ENCODE peak calls at places on chromosomes 13 and 19, in ten cellular contexts. One of them, this sample, is unnamed.

GRCh38 chr19:7119582-7119981 is 50.1 kb downstream of the ZNF557 start:
- DNase-seq in OCI-LY7: no peak
- DNase-seq in glutamatergic neuron: no peak
- DNase-seq in right lobe of liver: no peak
- DNase-seq in lung: no peak
- DNase-seq in brain microvascular endothelial cell: no peak
- DNase-seq in fibroblast of villous mesenchyme: no peak
- DNase-seq in endothelial cell: no peak
- DNase-seq in breast epithelium: no peak
- DNase-seq in fibroblast of lung: no peak
- DNase-seq in this sample: no peak

GRCh38 chr13:32415019-32415418 is 12.9 kb downstream of the N4BP2L1 start:
- DNase-seq in OCI-LY7: peak; percentile 20
- DNase-seq in glutamatergic neuron: peak; percentile 41
- DNase-seq in right lobe of liver: no peak
- DNase-seq in lung: no peak
- DNase-seq in brain microvascular endothelial cell: no peak
- DNase-seq in fibroblast of villous mesenchyme: no peak
- DNase-seq in endothelial cell: peak; percentile 37
- DNase-seq in breast epithelium: no peak
- DNase-seq in fibroblast of lung: no peak
- DNase-seq in this sample: peak; percentile 49

GRCh38 chr19:53894736-53895135 is 12.7 kb downstream of the PRKCG start:
- DNase-seq in OCI-LY7: no peak
- DNase-seq in glutamatergic neuron: no peak
- DNase-seq in right lobe of liver: no peak
- DNase-seq in lung: no peak
- DNase-seq in brain microvascular endothelial cell: no peak
- DNase-seq in fibroblast of villous mesenchyme: no peak
- DNase-seq in endothelial cell: no peak
- DNase-seq in breast epithelium: no peak
- DNase-seq in fibroblast of lung: no peak
- DNase-seq in this sample: no peak

GRCh38 chr19:1455336-1456120 is 5.6 kb downstream of the APC2 start:
- DNase-seq in OCI-LY7: peak; percentile 95
- DNase-seq in glutamatergic neuron: peak; percentile 83
- DNase-seq in right lobe of liver: no peak
- DNase-seq in lung: peak; percentile 50
- DNase-seq in brain microvascular endothelial cell: peak; percentile 33
- DNase-seq in fibroblast of villous mesenchyme: peak; percentile 49
- DNase-seq in endothelial cell: no peak
- DNase-seq in breast epithelium: peak; percentile 50
- DNase-seq in fibroblast of lung: no peak
- DNase-seq in this sample: peak; percentile 82

GRCh38 chr13:28147489-28147888 is 9.1 kb downstream of the PAN3 start:
- DNase-seq in OCI-LY7: no peak
- DNase-seq in glutamatergic neuron: no peak
- DNase-seq in right lobe of liver: no peak
- DNase-seq in lung: no peak
- DNase-seq in brain microvascular endothelial cell: no peak
- DNase-seq in fibroblast of villous mesenchyme: peak; percentile 31
- DNase-seq in endothelial cell: no peak
- DNase-seq in breast epithelium: no peak
- DNase-seq in fibroblast of lung: no peak
- DNase-seq in this sample: no peak

GRCh38 chr19:2524361-2524839 is 48.5 kb downstream of the GADD45B start:
- DNase-seq in OCI-LY7: no peak
- DNase-seq in glutamatergic neuron: no peak
- DNase-seq in right lobe of liver: no peak
- DNase-seq in lung: no peak
- DNase-seq in brain microvascular endothelial cell: no peak
- DNase-seq in fibroblast of villous mesenchyme: no peak
- DNase-seq in endothelial cell: no peak
- DNase-seq in breast epithelium: no peak
- DNase-seq in fibroblast of lung: no peak
- DNase-seq in this sample: no peak

GRCh38 chr13:98020271-98020670 is 66.8 kb downstream of the IPO5 start:
- DNase-seq in OCI-LY7: no peak
- DNase-seq in glutamatergic neuron: no peak
- DNase-seq in right lobe of liver: no peak
- DNase-seq in lung: no peak
- DNase-seq in brain microvascular endothelial cell: no peak
- DNase-seq in fibroblast of villous mesenchyme: no peak
- DNase-seq in endothelial cell: no peak
- DNase-seq in breast epithelium: no peak
- DNase-seq in fibroblast of lung: peak; percentile 31
- DNase-seq in this sample: no peak

GRCh38 chr13:81540777-81541176 is 1199.9 kb upstream of the SPRY2 start:
- DNase-seq in OCI-LY7: no peak
- DNase-seq in glutamatergic neuron: no peak
- DNase-seq in right lobe of liver: no peak
- DNase-seq in lung: no peak
- DNase-seq in brain microvascular endothelial cell: no peak
- DNase-seq in fibroblast of villous mesenchyme: no peak
- DNase-seq in endothelial cell: no peak
- DNase-seq in breast epithelium: no peak
- DNase-seq in fibroblast of lung: no peak
- DNase-seq in this sample: no peak

GRCh38 chr13:77729502-77730221 is 32.2 kb downstream of the SLAIN1 start:
- DNase-seq in OCI-LY7: no peak
- DNase-seq in glutamatergic neuron: peak; percentile 44
- DNase-seq in right lobe of liver: no peak
- DNase-seq in lung: no peak
- DNase-seq in brain microvascular endothelial cell: no peak
- DNase-seq in fibroblast of villous mesenchyme: no peak
- DNase-seq in endothelial cell: no peak
- DNase-seq in breast epithelium: no peak
- DNase-seq in fibroblast of lung: no peak
- DNase-seq in this sample: peak; percentile 71

GRCh38 chr13:34847751-34848150 is 94.3 kb upstream of the NBEA start:
- DNase-seq in OCI-LY7: no peak
- DNase-seq in glutamatergic neuron: no peak
- DNase-seq in right lobe of liver: no peak
- DNase-seq in lung: no peak
- DNase-seq in brain microvascular endothelial cell: no peak
- DNase-seq in fibroblast of villous mesenchyme: no peak
- DNase-seq in endothelial cell: no peak
- DNase-seq in breast epithelium: no peak
- DNase-seq in fibroblast of lung: no peak
- DNase-seq in this sample: no peak

GRCh38 chr19:24159707-24160106 is 72.7 kb downstream of the ZNF254 start:
- DNase-seq in OCI-LY7: peak; percentile 19
- DNase-seq in glutamatergic neuron: no peak
- DNase-seq in right lobe of liver: no peak
- DNase-seq in lung: no peak
- DNase-seq in brain microvascular endothelial cell: no peak
- DNase-seq in fibroblast of villous mesenchyme: peak; percentile 7
- DNase-seq in endothelial cell: no peak
- DNase-seq in breast epithelium: no peak
- DNase-seq in fibroblast of lung: peak; percentile 16
- DNase-seq in this sample: no peak

GRCh38 chr19:9610484-9611113 is 10.4 kb downstream of the ZNF561 start:
- DNase-seq in OCI-LY7: no peak
- DNase-seq in glutamatergic neuron: no peak
- DNase-seq in right lobe of liver: no peak
- DNase-seq in lung: no peak
- DNase-seq in brain microvascular endothelial cell: no peak
- DNase-seq in fibroblast of villous mesenchyme: no peak
- DNase-seq in endothelial cell: no peak
- DNase-seq in breast epithelium: no peak
- DNase-seq in fibroblast of lung: no peak
- DNase-seq in this sample: no peak

GRCh38 chr19:58575183-58576041 is 2.3 kb upstream of the MZF1 start:
- DNase-seq in OCI-LY7: peak; percentile 89
- DNase-seq in glutamatergic neuron: peak; percentile 92
- DNase-seq in right lobe of liver: peak; percentile 93
- DNase-seq in lung: peak; percentile 89
- DNase-seq in brain microvascular endothelial cell: peak; percentile 88
- DNase-seq in fibroblast of villous mesenchyme: peak; percentile 90
- DNase-seq in endothelial cell: peak; percentile 85
- DNase-seq in breast epithelium: peak; percentile 84
- DNase-seq in fibroblast of lung: peak; percentile 89
- DNase-seq in this sample: peak; percentile 92

GRCh38 chr19:28296506-28296905 is 916.4 kb downstream of the UQCRFS1 start:
- DNase-seq in OCI-LY7: no peak
- DNase-seq in glutamatergic neuron: no peak
- DNase-seq in right lobe of liver: no peak
- DNase-seq in lung: no peak
- DNase-seq in brain microvascular endothelial cell: no peak
- DNase-seq in fibroblast of villous mesenchyme: peak; percentile 59
- DNase-seq in endothelial cell: no peak
- DNase-seq in breast epithelium: no peak
- DNase-seq in fibroblast of lung: peak; percentile 68
- DNase-seq in this sample: no peak

GRCh38 chr13:96223231-96223630 is 133.3 kb downstream of the HS6ST3 start:
- DNase-seq in OCI-LY7: no peak
- DNase-seq in glutamatergic neuron: no peak
- DNase-seq in right lobe of liver: no peak
- DNase-seq in lung: no peak
- DNase-seq in brain microvascular endothelial cell: no peak
- DNase-seq in fibroblast of villous mesenchyme: no peak
- DNase-seq in endothelial cell: no peak
- DNase-seq in breast epithelium: no peak
- DNase-seq in fibroblast of lung: no peak
- DNase-seq in this sample: no peak
- TF ChIP-seq CTCF in OCI-LY7: no peak
- TF ChIP-seq CTCF in glutamatergic neuron: no peak
- TF ChIP-seq CTCF in right lobe of liver: no peak
- TF ChIP-seq CTCF in lung: no peak
- TF ChIP-seq CTCF in brain microvascular endothelial cell: no peak
- TF ChIP-seq CTCF in fibroblast of villous mesenchyme: no peak
- TF ChIP-seq CTCF in endothelial cell: no peak
- TF ChIP-seq CTCF in breast epithelium: no peak
- TF ChIP-seq CTCF in fibroblast of lung: no peak
- TF ChIP-seq CTCF in this sample: no peak

GRCh38 chr19:4457654-4458406 is at the start of gene UBXN6:
- DNase-seq in OCI-LY7: peak; percentile 99
- DNase-seq in glutamatergic neuron: peak; percentile 96
- DNase-seq in right lobe of liver: peak; percentile 98
- DNase-seq in lung: peak; percentile 98
- DNase-seq in brain microvascular endothelial cell: peak; percentile 98
- DNase-seq in fibroblast of villous mesenchyme: peak; percentile 98
- DNase-seq in endothelial cell: peak; percentile 97
- DNase-seq in breast epithelium: peak; percentile 97
- DNase-seq in fibroblast of lung: peak; percentile 99
- DNase-seq in this sample: peak; percentile 99
- TF ChIP-seq CTCF in OCI-LY7: no peak
- TF ChIP-seq CTCF in glutamatergic neuron: no peak
- TF ChIP-seq CTCF in right lobe of liver: no peak
- TF ChIP-seq CTCF in lung: no peak
- TF ChIP-seq CTCF in brain microvascular endothelial cell: no peak
- TF ChIP-seq CTCF in fibroblast of villous mesenchyme: no peak
- TF ChIP-seq CTCF in endothelial cell: no peak
- TF ChIP-seq CTCF in breast epithelium: no peak
- TF ChIP-seq CTCF in fibroblast of lung: no peak
- TF ChIP-seq CTCF in this sample: no peak

DNA sequence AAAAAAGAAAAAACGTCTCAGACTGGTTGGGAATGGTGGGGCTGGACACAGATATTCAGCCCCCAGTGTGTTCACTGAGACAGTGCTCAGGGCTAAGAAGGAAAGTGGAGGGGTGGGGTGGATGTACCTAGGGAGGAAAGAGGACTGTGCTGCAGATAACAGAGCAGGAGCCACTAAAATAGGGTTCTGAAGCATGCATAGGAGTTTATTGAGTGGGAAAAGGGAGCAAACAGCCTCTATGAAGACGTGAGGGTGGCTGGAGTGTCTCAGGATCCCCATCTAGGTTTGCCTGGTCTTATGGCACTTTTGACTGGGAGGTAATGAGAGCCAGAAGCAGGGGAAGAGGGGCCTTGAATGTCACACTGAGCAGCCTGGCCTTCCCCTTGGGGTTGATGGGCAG is 3.4 kb downstream of the MEGF8 start:
- DNase-seq in OCI-LY7: no peak
- DNase-seq in glutamatergic neuron: no peak
- DNase-seq in right lobe of liver: no peak
- DNase-seq in lung: no peak
- DNase-seq in brain microvascular endothelial cell: no peak
- DNase-seq in fibroblast of villous mesenchyme: no peak
- DNase-seq in endothelial cell: no peak
- DNase-seq in breast epithelium: no peak
- DNase-seq in fibroblast of lung: no peak
- DNase-seq in this sample: no peak
- TF ChIP-seq CTCF in OCI-LY7: no peak
- TF ChIP-seq CTCF in glutamatergic neuron: no peak
- TF ChIP-seq CTCF in right lobe of liver: no peak
- TF ChIP-seq CTCF in lung: no peak
- TF ChIP-seq CTCF in brain microvascular endothelial cell: no peak
- TF ChIP-seq CTCF in fibroblast of villous mesenchyme: no peak
- TF ChIP-seq CTCF in endothelial cell: no peak
- TF ChIP-seq CTCF in breast epithelium: no peak
- TF ChIP-seq CTCF in fibroblast of lung: no peak
- TF ChIP-seq CTCF in this sample: no peak

GRCh38 chr19:34664168-34664567 is 12.8 kb downstream of the SCGB2B2 start:
- DNase-seq in OCI-LY7: no peak
- DNase-seq in glutamatergic neuron: no peak
- DNase-seq in right lobe of liver: no peak
- DNase-seq in lung: no peak
- DNase-seq in brain microvascular endothelial cell: no peak
- DNase-seq in fibroblast of villous mesenchyme: no peak
- DNase-seq in endothelial cell: no peak
- DNase-seq in breast epithelium: no peak
- DNase-seq in fibroblast of lung: no peak
- DNase-seq in this sample: no peak

GRCh38 chr19:34661357-34661756 is 15.6 kb downstream of the SCGB2B2 start:
- DNase-seq in OCI-LY7: no peak
- DNase-seq in glutamatergic neuron: no peak
- DNase-seq in right lobe of liver: no peak
- DNase-seq in lung: no peak
- DNase-seq in brain microvascular endothelial cell: no peak
- DNase-seq in fibroblast of villous mesenchyme: no peak
- DNase-seq in endothelial cell: no peak
- DNase-seq in breast epithelium: no peak
- DNase-seq in fibroblast of lung: no peak
- DNase-seq in this sample: no peak

GRCh38 chr19:34666200-34666957 is 10.6 kb downstream of the SCGB2B2 start:
- DNase-seq in OCI-LY7: no peak
- DNase-seq in glutamatergic neuron: no peak
- DNase-seq in right lobe of liver: no peak
- DNase-seq in lung: no peak
- DNase-seq in brain microvascular endothelial cell: no peak
- DNase-seq in fibroblast of villous mesenchyme: no peak
- DNase-seq in endothelial cell: no peak
- DNase-seq in breast epithelium: no peak
- DNase-seq in fibroblast of lung: no peak
- DNase-seq in this sample: no peak

GRCh38 chr19:34664870-34665269 is 12.1 kb downstream of the SCGB2B2 start:
- DNase-seq in OCI-LY7: no peak
- DNase-seq in glutamatergic neuron: no peak
- DNase-seq in right lobe of liver: no peak
- DNase-seq in lung: no peak
- DNase-seq in brain microvascular endothelial cell: no peak
- DNase-seq in fibroblast of villous mesenchyme: no peak
- DNase-seq in endothelial cell: no peak
- DNase-seq in breast epithelium: no peak
- DNase-seq in fibroblast of lung: no peak
- DNase-seq in this sample: no peak

DNA sequence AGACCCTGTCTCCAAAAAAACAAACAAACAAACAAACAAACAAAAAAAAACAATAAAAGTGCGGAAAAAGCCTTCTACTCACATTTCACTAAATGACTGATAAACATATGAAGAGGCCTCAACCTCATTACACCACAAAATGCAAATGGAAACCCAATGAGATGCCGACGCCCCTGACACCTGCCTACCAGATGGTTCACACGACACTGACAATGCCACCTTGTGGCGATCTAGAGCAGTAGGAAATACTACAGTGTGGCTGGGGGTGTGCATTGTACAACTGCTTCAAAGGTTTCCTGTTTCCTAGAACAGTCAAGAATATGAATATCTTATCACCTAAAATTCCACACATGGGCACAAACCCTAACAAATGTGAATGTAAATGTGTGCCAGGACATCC is 14.0 kb downstream of the SCGB2B2 start:
- DNase-seq in OCI-LY7: peak; percentile 74
- DNase-seq in glutamatergic neuron: peak; percentile 38
- DNase-seq in right lobe of liver: no peak
- DNase-seq in lung: no peak
- DNase-seq in brain microvascular endothelial cell: no peak
- DNase-seq in fibroblast of villous mesenchyme: peak; percentile 17
- DNase-seq in endothelial cell: peak; percentile 29
- DNase-seq in breast epithelium: no peak
- DNase-seq in fibroblast of lung: no peak
- DNase-seq in this sample: peak; percentile 71
- TF ChIP-seq CTCF in OCI-LY7: peak; percentile 81
- TF ChIP-seq CTCF in glutamatergic neuron: no peak
- TF ChIP-seq CTCF in right lobe of liver: peak; percentile 41
- TF ChIP-seq CTCF in lung: no peak
- TF ChIP-seq CTCF in brain microvascular endothelial cell: peak; percentile 36
- TF ChIP-seq CTCF in fibroblast of villous mesenchyme: peak; percentile 46
- TF ChIP-seq CTCF in endothelial cell: peak; percentile 35
- TF ChIP-seq CTCF in breast epithelium: no peak
- TF ChIP-seq CTCF in fibroblast of lung: no peak
- TF ChIP-seq CTCF in this sample: peak; percentile 68

This sample was measured in activated CD8-positive, alpha-beta T cell treated with anti-CD3 and anti-CD28 coated beads for 36 hours.